ENCODE peak calls at places on chromosome 15, in nine cellular contexts. One of them, this sample, is unnamed.

GRCh38 chr15:38873151-38873550 is 308.5 kb upstream of the RASGRP1 start:
- DNase-seq in MM.1S: no peak
- DNase-seq in cardiac muscle cell: no peak
- DNase-seq in psoas muscle: no peak
- DNase-seq in fibroblast of lung: no peak
- DNase-seq in endothelial cell of umbilical vein: no peak
- DNase-seq in choroid plexus epithelial cell: no peak
- DNase-seq in heart left ventricle: no peak
- DNase-seq in heart right ventricle: no peak
- DNase-seq in this sample: no peak

GRCh38 chr15:68489426-68489825 is 57.5 kb upstream of the ITGA11 start:
- DNase-seq in fibroblast of lung: no peak
- DNase-seq in endothelial cell of umbilical vein: no peak
- DNase-seq in psoas muscle: no peak
- DNase-seq in heart right ventricle: no peak
- DNase-seq in MM.1S: no peak
- DNase-seq in heart left ventricle: no peak
- DNase-seq in cardiac muscle cell: no peak
- DNase-seq in choroid plexus epithelial cell: no peak
- DNase-seq in this sample: no peak

GRCh38 chr15:28269097-28269496 is 52.9 kb downstream of the HERC2 start:
- DNase-seq in endothelial cell of umbilical vein: peak; percentile 7
- DNase-seq in psoas muscle: no peak
- DNase-seq in MM.1S: no peak
- DNase-seq in cardiac muscle cell: no peak
- DNase-seq in fibroblast of lung: no peak
- DNase-seq in choroid plexus epithelial cell: no peak
- DNase-seq in heart left ventricle: no peak
- DNase-seq in heart right ventricle: no peak
- DNase-seq in this sample: no peak

GRCh38 chr15:32029862-32030781 is at the start of gene CHRNA7:
- DNase-seq in MM.1S: peak; percentile 86
- DNase-seq in cardiac muscle cell: peak; percentile 43
- DNase-seq in psoas muscle: peak; percentile 15
- DNase-seq in heart right ventricle: peak; percentile 14
- DNase-seq in endothelial cell of umbilical vein: peak; percentile 19
- DNase-seq in heart left ventricle: peak; percentile 39
- DNase-seq in fibroblast of lung: peak; percentile 12
- DNase-seq in choroid plexus epithelial cell: peak; percentile 4
- DNase-seq in this sample: peak; percentile 22

GRCh38 chr15:42921049-42921731 is 612 bp upstream of the TTBK2 start:
- DNase-seq in heart right ventricle: no peak
- DNase-seq in endothelial cell of umbilical vein: peak; percentile 45
- DNase-seq in MM.1S: peak; percentile 39
- DNase-seq in cardiac muscle cell: peak; percentile 44
- DNase-seq in fibroblast of lung: no peak
- DNase-seq in heart left ventricle: peak; percentile 10
- DNase-seq in choroid plexus epithelial cell: peak; percentile 41
- DNase-seq in psoas muscle: peak; percentile 29
- DNase-seq in this sample: no peak

GRCh38 chr15:45285413-45285812 is 33.4 kb downstream of the SLC28A2 start:
- DNase-seq in cardiac muscle cell: no peak
- DNase-seq in heart left ventricle: no peak
- DNase-seq in heart right ventricle: no peak
- DNase-seq in psoas muscle: no peak
- DNase-seq in MM.1S: no peak
- DNase-seq in fibroblast of lung: no peak
- DNase-seq in choroid plexus epithelial cell: no peak
- DNase-seq in endothelial cell of umbilical vein: no peak
- DNase-seq in this sample: no peak

GRCh38 chr15:29268706-29269484 is 727 bp downstream of the NSMCE3 start:
- DNase-seq in choroid plexus epithelial cell: peak; percentile 40
- DNase-seq in heart left ventricle: peak; percentile 28
- DNase-seq in heart right ventricle: peak; percentile 19
- DNase-seq in MM.1S: peak; percentile 45
- DNase-seq in cardiac muscle cell: peak; percentile 33
- DNase-seq in endothelial cell of umbilical vein: peak; percentile 6
- DNase-seq in fibroblast of lung: peak; percentile 37
- DNase-seq in psoas muscle: peak; percentile 27
- DNase-seq in this sample: peak; percentile 20

GRCh38 chr15:64930778-64931240 is 19.1 kb downstream of the ANKDD1A start:
- DNase-seq in endothelial cell of umbilical vein: peak; percentile 44
- DNase-seq in fibroblast of lung: peak; percentile 62
- DNase-seq in choroid plexus epithelial cell: peak; percentile 74
- DNase-seq in heart right ventricle: no peak
- DNase-seq in cardiac muscle cell: peak; percentile 65
- DNase-seq in psoas muscle: no peak
- DNase-seq in MM.1S: peak; percentile 31
- DNase-seq in heart left ventricle: no peak
- DNase-seq in this sample: no peak

GRCh38 chr15:72063186-72063585 is 54.8 kb downstream of the MYO9A start:
- DNase-seq in psoas muscle: no peak
- DNase-seq in fibroblast of lung: no peak
- DNase-seq in choroid plexus epithelial cell: peak; percentile 31
- DNase-seq in endothelial cell of umbilical vein: no peak
- DNase-seq in MM.1S: no peak
- DNase-seq in cardiac muscle cell: peak; percentile 18
- DNase-seq in heart left ventricle: no peak
- DNase-seq in heart right ventricle: no peak
- DNase-seq in this sample: no peak

GRCh38 chr15:57861805-57862586 is 155.5 kb downstream of the POLR2M start:
- DNase-seq in cardiac muscle cell: peak; percentile 75
- DNase-seq in MM.1S: no peak
- DNase-seq in endothelial cell of umbilical vein: peak; percentile 91
- DNase-seq in choroid plexus epithelial cell: peak; percentile 82
- DNase-seq in heart left ventricle: no peak
- DNase-seq in fibroblast of lung: peak; percentile 81
- DNase-seq in heart right ventricle: no peak
- DNase-seq in psoas muscle: no peak
- DNase-seq in this sample: peak; percentile 76

GRCh38 chr15:57862761-57863160 is 156.2 kb downstream of the POLR2M start:
- DNase-seq in choroid plexus epithelial cell: no peak
- DNase-seq in fibroblast of lung: no peak
- DNase-seq in endothelial cell of umbilical vein: no peak
- DNase-seq in cardiac muscle cell: no peak
- DNase-seq in heart left ventricle: no peak
- DNase-seq in MM.1S: no peak
- DNase-seq in heart right ventricle: no peak
- DNase-seq in psoas muscle: no peak
- DNase-seq in this sample: no peak

GRCh38 chr15:57867970-57868791 is 161.7 kb downstream of the POLR2M start:
- DNase-seq in heart left ventricle: no peak
- DNase-seq in MM.1S: no peak
- DNase-seq in endothelial cell of umbilical vein: no peak
- DNase-seq in fibroblast of lung: no peak
- DNase-seq in cardiac muscle cell: no peak
- DNase-seq in psoas muscle: no peak
- DNase-seq in choroid plexus epithelial cell: no peak
- DNase-seq in heart right ventricle: no peak
- DNase-seq in this sample: no peak

GRCh38 chr15:57866149-57866736 is 159.7 kb downstream of the POLR2M start:
- DNase-seq in psoas muscle: peak; percentile 44
- DNase-seq in endothelial cell of umbilical vein: peak; percentile 72
- DNase-seq in heart right ventricle: peak; percentile 46
- DNase-seq in choroid plexus epithelial cell: peak; percentile 62
- DNase-seq in fibroblast of lung: peak; percentile 27
- DNase-seq in MM.1S: peak; percentile 69
- DNase-seq in heart left ventricle: peak; percentile 28
- DNase-seq in cardiac muscle cell: peak; percentile 68
- DNase-seq in this sample: peak; percentile 74

DNA sequence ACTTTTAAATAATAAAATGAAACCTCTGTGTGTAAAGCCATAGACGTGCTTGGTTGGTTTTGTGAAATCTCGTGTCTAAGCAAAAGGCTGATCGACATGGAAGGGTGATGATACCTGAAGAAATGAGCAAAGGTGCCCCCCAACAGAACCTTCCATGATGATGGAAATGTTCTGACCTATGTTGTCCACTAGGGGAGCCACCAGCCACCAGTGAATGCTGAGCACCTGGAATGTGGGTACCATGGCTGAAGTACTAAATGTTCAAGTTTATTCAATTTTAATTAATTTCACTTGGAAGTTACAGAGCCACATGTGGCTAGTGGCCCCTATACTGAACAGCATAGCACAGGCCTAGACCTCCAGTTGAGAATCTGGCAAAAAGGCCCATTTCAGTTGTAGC is 158.8 kb downstream of the POLR2M start:
- DNase-seq in cardiac muscle cell: peak; percentile 8
- DNase-seq in choroid plexus epithelial cell: peak; percentile 8
- DNase-seq in heart left ventricle: no peak
- DNase-seq in MM.1S: no peak
- DNase-seq in heart right ventricle: no peak
- DNase-seq in fibroblast of lung: no peak
- DNase-seq in psoas muscle: no peak
- DNase-seq in endothelial cell of umbilical vein: no peak
- DNase-seq in this sample: peak; percentile 16
- TF ChIP-seq CTCF in cardiac muscle cell: peak; percentile 58
- TF ChIP-seq CTCF in choroid plexus epithelial cell: peak; percentile 63
- TF ChIP-seq CTCF in heart left ventricle: peak; percentile 39
- TF ChIP-seq CTCF in MM.1S: peak; percentile 53
- TF ChIP-seq CTCF in heart right ventricle: peak; percentile 53
- TF ChIP-seq CTCF in fibroblast of lung: peak; percentile 38
- TF ChIP-seq CTCF in psoas muscle: no peak
- TF ChIP-seq CTCF in endothelial cell of umbilical vein: peak; percentile 35
- TF ChIP-seq CTCF in this sample: peak; percentile 35

GRCh38 chr15:25708391-25708790 is 154.7 kb downstream of the ATP10A start:
- DNase-seq in heart right ventricle: no peak
- DNase-seq in choroid plexus epithelial cell: no peak
- DNase-seq in heart left ventricle: no peak
- DNase-seq in endothelial cell of umbilical vein: no peak
- DNase-seq in MM.1S: no peak
- DNase-seq in fibroblast of lung: no peak
- DNase-seq in cardiac muscle cell: no peak
- DNase-seq in psoas muscle: no peak
- DNase-seq in this sample: no peak

GRCh38 chr15:25711164-25711563 is 152.0 kb downstream of the ATP10A start:
- DNase-seq in psoas muscle: no peak
- DNase-seq in heart left ventricle: no peak
- DNase-seq in cardiac muscle cell: no peak
- DNase-seq in choroid plexus epithelial cell: no peak
- DNase-seq in heart right ventricle: no peak
- DNase-seq in endothelial cell of umbilical vein: no peak
- DNase-seq in MM.1S: no peak
- DNase-seq in fibroblast of lung: no peak
- DNase-seq in this sample: no peak

GRCh38 chr15:25709437-25710159 is 153.5 kb downstream of the ATP10A start:
- DNase-seq in choroid plexus epithelial cell: no peak
- DNase-seq in heart right ventricle: no peak
- DNase-seq in MM.1S: no peak
- DNase-seq in fibroblast of lung: no peak
- DNase-seq in psoas muscle: no peak
- DNase-seq in cardiac muscle cell: no peak
- DNase-seq in endothelial cell of umbilical vein: no peak
- DNase-seq in heart left ventricle: no peak
- DNase-seq in this sample: no peak

GRCh38 chr15:25711691-25712090 is 151.4 kb downstream of the ATP10A start:
- DNase-seq in cardiac muscle cell: no peak
- DNase-seq in heart left ventricle: no peak
- DNase-seq in fibroblast of lung: no peak
- DNase-seq in choroid plexus epithelial cell: no peak
- DNase-seq in endothelial cell of umbilical vein: no peak
- DNase-seq in psoas muscle: no peak
- DNase-seq in MM.1S: no peak
- DNase-seq in heart right ventricle: no peak
- DNase-seq in this sample: no peak

GRCh38 chr15:25710184-25710583 is 152.9 kb downstream of the ATP10A start:
- DNase-seq in endothelial cell of umbilical vein: no peak
- DNase-seq in heart right ventricle: peak; percentile 25
- DNase-seq in heart left ventricle: peak; percentile 30
- DNase-seq in MM.1S: no peak
- DNase-seq in cardiac muscle cell: peak; percentile 24
- DNase-seq in fibroblast of lung: no peak
- DNase-seq in choroid plexus epithelial cell: no peak
- DNase-seq in psoas muscle: peak; percentile 60
- DNase-seq in this sample: no peak
- TF ChIP-seq CTCF in endothelial cell of umbilical vein: no peak
- TF ChIP-seq CTCF in heart right ventricle: peak; percentile 72
- TF ChIP-seq CTCF in heart left ventricle: peak; percentile 66
- TF ChIP-seq CTCF in MM.1S: peak; percentile 14
- TF ChIP-seq CTCF in cardiac muscle cell: peak; percentile 72
- TF ChIP-seq CTCF in fibroblast of lung: peak; percentile 61
- TF ChIP-seq CTCF in choroid plexus epithelial cell: peak; percentile 24
- TF ChIP-seq CTCF in psoas muscle: peak; percentile 65
- TF ChIP-seq CTCF in this sample: no peak

DNA sequence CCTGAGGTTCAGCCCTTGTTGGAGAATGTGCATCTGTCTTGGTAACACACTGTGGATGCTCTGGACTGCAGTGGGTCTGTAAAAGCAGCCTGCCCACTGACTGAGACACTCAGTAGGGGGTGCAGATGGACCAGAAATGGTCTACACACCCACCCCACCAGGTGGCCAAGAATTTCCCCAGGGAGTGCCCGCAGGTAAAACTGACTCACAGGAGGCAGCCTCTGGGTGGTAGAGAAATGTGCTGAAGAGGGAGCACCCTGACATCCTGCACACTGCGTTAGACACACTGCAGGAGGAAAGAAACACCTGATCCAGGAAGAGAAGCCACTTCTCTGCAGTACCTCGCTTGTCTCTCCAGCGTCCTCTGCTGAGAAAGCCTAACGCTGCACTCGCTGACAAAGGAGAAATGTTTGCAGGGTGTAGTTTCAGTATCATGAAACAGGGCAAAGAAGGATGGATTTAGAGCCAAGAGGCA is 109.5 kb upstream of the ABHD17C start:
- DNase-seq in heart left ventricle: no peak
- DNase-seq in cardiac muscle cell: no peak
- DNase-seq in endothelial cell of umbilical vein: no peak
- DNase-seq in psoas muscle: no peak
- DNase-seq in fibroblast of lung: no peak
- DNase-seq in choroid plexus epithelial cell: no peak
- DNase-seq in heart right ventricle: no peak
- DNase-seq in MM.1S: no peak
- DNase-seq in this sample: peak; percentile 53
- TF ChIP-seq CTCF in heart left ventricle: no peak
- TF ChIP-seq CTCF in cardiac muscle cell: no peak
- TF ChIP-seq CTCF in endothelial cell of umbilical vein: no peak
- TF ChIP-seq CTCF in psoas muscle: no peak
- TF ChIP-seq CTCF in fibroblast of lung: no peak
- TF ChIP-seq CTCF in choroid plexus epithelial cell: peak; percentile 35
- TF ChIP-seq CTCF in heart right ventricle: no peak
- TF ChIP-seq CTCF in MM.1S: no peak
- TF ChIP-seq CTCF in this sample: no peak

GRCh38 chr15:22902578-22902977 is 64.1 kb downstream of the NIPA2 start:
- DNase-seq in MM.1S: no peak
- DNase-seq in cardiac muscle cell: no peak
- DNase-seq in heart right ventricle: no peak
- DNase-seq in choroid plexus epithelial cell: no peak
- DNase-seq in endothelial cell of umbilical vein: no peak
- DNase-seq in heart left ventricle: no peak
- DNase-seq in fibroblast of lung: no peak
- DNase-seq in psoas muscle: no peak
- DNase-seq in this sample: no peak
- TF ChIP-seq CTCF in MM.1S: no peak
- TF ChIP-seq CTCF in cardiac muscle cell: no peak
- TF ChIP-seq CTCF in heart right ventricle: no peak
- TF ChIP-seq CTCF in choroid plexus epithelial cell: no peak
- TF ChIP-seq CTCF in endothelial cell of umbilical vein: no peak
- TF ChIP-seq CTCF in heart left ventricle: no peak
- TF ChIP-seq CTCF in fibroblast of lung: no peak
- TF ChIP-seq CTCF in psoas muscle: peak; percentile 4
- TF ChIP-seq CTCF in this sample: no peak

GRCh38 chr15:84823580-84823878 is 6.4 kb downstream of the ALPK3 start:
- DNase-seq in heart left ventricle: no peak
- DNase-seq in choroid plexus epithelial cell: no peak
- DNase-seq in endothelial cell of umbilical vein: no peak
- DNase-seq in psoas muscle: no peak
- DNase-seq in MM.1S: no peak
- DNase-seq in cardiac muscle cell: no peak
- DNase-seq in heart right ventricle: no peak
- DNase-seq in fibroblast of lung: no peak
- DNase-seq in this sample: no peak
- TF ChIP-seq CTCF in heart left ventricle: no peak
- TF ChIP-seq CTCF in choroid plexus epithelial cell: no peak
- TF ChIP-seq CTCF in endothelial cell of umbilical vein: no peak
- TF ChIP-seq CTCF in psoas muscle: no peak
- TF ChIP-seq CTCF in MM.1S: no peak
- TF ChIP-seq CTCF in cardiac muscle cell: no peak
- TF ChIP-seq CTCF in heart right ventricle: no peak
- TF ChIP-seq CTCF in fibroblast of lung: no peak
- TF ChIP-seq CTCF in this sample: no peak